ENCODE peak calls at places on chromosome 12, in four cellular contexts. U is HepG2, C is A549, S is K562. X is an unnamed sample.

GRCh38 chr12:12881495-12881894 is 9.9 kb upstream of the GPRC5A start:
- DNase-seq in S (no peak), C (peak; percentile 90), U (peak; percentile 39), X (no peak)

GRCh38 chr12:30953257-30953656 is 26.7 kb downstream of the TSPAN11 start:
- DNase-seq in U (no peak), S (no peak), C (no peak), X (no peak)

GRCh38 chr12:12450043-12450451 is 93.2 kb downstream of the BORCS5 start:
- DNase-seq in C (no peak), S (no peak), U (peak; percentile 54), X (no peak)

GRCh38 chr12:14771651-14772137 is 31.6 kb downstream of the WBP11 start:
- DNase-seq in U (no peak), C (peak; percentile 27), S (no peak), X (peak; percentile 41)

GRCh38 chr12:15336772-15337553 is 14.7 kb downstream of the PTPRO start:
- DNase-seq in U (no peak), C (peak; percentile 30), S (no peak), X (no peak)

GRCh38 chr12:131831021-131831571 is 2.9 kb downstream of the MMP17 start:
- DNase-seq in C (peak; percentile 63), S (no peak), U (no peak), X (no peak)

GRCh38 chr12:92927055-92927435 is 2.0 kb downstream of the EEA1 start:
- DNase-seq in C (peak; percentile 59), U (peak; percentile 29), S (no peak), X (peak; percentile 44)

GRCh38 chr12:84561362-84561761 is 351.2 kb downstream of the SLC6A15 start:
- DNase-seq in S (no peak), C (no peak), U (no peak), X (no peak)

GRCh38 chr12:4987076-4987775 is 56.5 kb upstream of the KCNA5 start:
- DNase-seq in S (no peak), U (no peak), C (no peak), X (no peak)

GRCh38 chr12:4908694-4909396 is 860 bp upstream of the KCNA1 start:
- DNase-seq in S (no peak), C (no peak), U (no peak), X (no peak)

GRCh38 chr12:50509009-50509663 is 4.4 kb downstream of the DIP2B start:
- DNase-seq in C (no peak), U (peak; percentile 61), S (no peak), X (no peak)

GRCh38 chr12:14264316-14264715 is 101.2 kb upstream of the ATF7IP start:
- DNase-seq in S (no peak), C (no peak), U (no peak), X (no peak)

GRCh38 chr12:124379938-124380754 is 85.3 kb downstream of the RFLNA start:
- DNase-seq in U (no peak), C (peak; percentile 85), S (no peak), X (no peak)

GRCh38 chr12:75842119-75842518 is 189.5 kb downstream of the PHLDA1 start:
- DNase-seq in S (no peak), U (no peak), C (no peak), X (no peak)

GRCh38 chr12:116222358-116222757 is 55.1 kb downstream of the MED13L start:
- DNase-seq in U (peak; percentile 55), C (peak; percentile 77), S (peak; percentile 64), X (no peak)

GRCh38 chr12:64983771-64984170 is 137.3 kb downstream of the WIF1 start:
- DNase-seq in U (no peak), C (no peak), S (no peak), X (no peak)

GRCh38 chr12:91383106-91383505 is 200.5 kb upstream of the DCN start:
- DNase-seq in C (no peak), S (no peak), U (no peak), X (no peak)

GRCh38 chr12:18320036-18320617 is 58.8 kb downstream of the PIK3C2G start:
- DNase-seq in U (peak; percentile 74), S (peak; percentile 0), C (peak; percentile 73), X (no peak)

GRCh38 chr12:95548539-95549391 is 2.5 kb downstream of the USP44 start:
- DNase-seq in U (no peak), S (peak; percentile 58), C (peak; percentile 55), X (no peak)

GRCh38 chr12:117034691-117035090 is 64.5 kb downstream of the TESC start:
- DNase-seq in S (no peak), C (no peak), U (no peak), X (no peak)

GRCh38 chr12:47190271-47190750 is 110.6 kb upstream of the AMIGO2 start:
- DNase-seq in U (no peak), C (peak; percentile 67), S (no peak), X (no peak)

GRCh38 chr12:131116437-131117117 is 162.9 kb downstream of the ADGRD1 start:
- DNase-seq in U (no peak), C (peak; percentile 36), S (no peak), X (no peak)

GRCh38 chr12:89162704-89163261 is 189.5 kb downstream of the DUSP6 start:
- DNase-seq in C (peak; percentile 91), S (peak; percentile 30), U (no peak), X (peak; percentile 23)

GRCh38 chr12:116832353-116832752 is 48.9 kb downstream of the HRK start:
- DNase-seq in U (no peak), C (no peak), S (no peak), X (no peak)

GRCh38 chr12:30783946-30784345 is 29.2 kb upstream of the CAPRIN2 start:
- DNase-seq in U (no peak), S (no peak), C (no peak), X (no peak)

GRCh38 chr12:121789233-121789781 is 4.2 kb downstream of the RHOF start:
- DNase-seq in S (no peak), U (no peak), C (no peak), X (no peak)

GRCh38 chr12:125187148-125187733 is 122.0 kb downstream of the AACS start:
- DNase-seq in U (no peak), C (no peak), S (no peak), X (no peak)

GRCh38 chr12:24561882-24562760 is 386.8 kb downstream of the BCAT1 start:
- DNase-seq in U (no peak), C (peak; percentile 15), S (no peak), X (no peak)

GRCh38 chr12:1529862-1530591 is 64.4 kb downstream of the FBXL14 start:
- DNase-seq in C (no peak), S (peak; percentile 40), U (no peak), X (no peak)

GRCh38 chr12:22543246-22544037 is 900 bp downstream of the C2CD5 start:
- DNase-seq in U (peak; percentile 27), S (peak; percentile 68), C (peak; percentile 50), X (peak; percentile 48)

GRCh38 chr12:77577756-77578155 is 252.9 kb upstream of the NAV3 start:
- DNase-seq in U (no peak), C (no peak), S (no peak), X (no peak)

GRCh38 chr12:125015680-125016310 is 22.4 kb downstream of the BRI3BP start:
- DNase-seq in U (no peak), C (no peak), S (no peak), X (no peak)

GRCh38 chr12:31118831-31119530 is 45.3 kb downstream of the DDX11 start:
- DNase-seq in C (peak; percentile 74), S (peak; percentile 64), U (no peak), X (no peak)

GRCh38 chr12:96034631-96035282 is 630 bp downstream of the LTA4H start:
- DNase-seq in U (peak; percentile 22), S (peak; percentile 23), C (no peak), X (no peak)

GRCh38 chr12:389138-390096 is at the start of gene KDM5A:
- DNase-seq in S (peak; percentile 89), C (peak; percentile 97), U (peak; percentile 86), X (peak; percentile 73)
- TF ChIP-seq POLR2AphosphoS2 in S (no peak), C (no peak), U (no peak), X (peak; percentile 82)

GRCh38 chr12:7152818-7153217 is 22.6 kb downstream of the CLSTN3 start:
- DNase-seq in U (no peak), C (no peak), S (no peak), X (no peak)
- TF ChIP-seq POLR2AphosphoS2 in U (no peak), C (no peak), S (no peak), X (no peak)

DNA sequence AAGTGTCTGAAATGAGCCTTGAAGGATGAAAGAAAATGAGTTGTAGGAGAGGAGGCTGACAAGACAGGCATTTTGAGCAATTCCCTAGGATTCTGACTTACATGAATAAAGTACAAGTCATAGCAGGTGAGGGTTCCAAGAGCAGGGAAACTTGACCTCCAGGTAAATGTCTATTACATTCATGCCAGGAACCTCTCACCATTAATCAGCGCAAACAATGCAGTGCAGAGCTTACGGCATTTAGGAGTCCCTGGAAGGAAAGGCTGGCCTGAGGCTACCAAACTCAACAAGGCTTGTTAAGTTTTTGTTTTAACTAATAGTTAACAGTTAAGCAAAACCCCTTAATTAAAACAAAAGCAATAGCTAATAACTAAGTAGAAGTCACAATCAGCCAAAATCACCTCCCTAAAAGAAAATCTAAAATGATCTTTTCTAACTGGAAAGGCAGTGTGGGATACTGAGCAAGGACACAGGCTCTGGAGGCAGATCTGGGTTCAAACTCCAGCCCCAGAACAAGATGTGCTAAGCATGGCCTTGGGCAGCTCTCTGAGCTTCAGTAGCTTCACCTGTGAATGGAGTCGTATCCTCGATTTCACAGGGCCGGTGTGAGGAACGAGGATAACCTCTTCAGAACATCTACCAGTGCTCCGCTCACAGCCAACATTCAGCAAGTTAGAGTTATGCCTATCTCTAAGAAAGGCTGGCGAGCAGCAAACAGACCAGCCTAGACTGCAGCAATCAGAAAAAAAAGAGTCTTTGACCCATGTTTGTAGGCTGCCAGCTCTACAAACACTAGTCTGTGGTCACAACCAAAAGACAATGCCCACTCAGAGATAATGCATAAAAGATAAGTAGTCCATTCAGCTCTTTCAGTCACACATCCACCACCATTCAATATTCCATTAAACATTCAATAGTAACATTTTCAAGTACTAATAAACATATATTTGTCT is 16.9 kb downstream of the PPTC7 start:
- DNase-seq in S (no peak), U (peak; percentile 78), C (no peak), X (no peak)
- TF ChIP-seq POLR2AphosphoS2 in S (no peak), U (no peak), C (no peak), X (no peak)

GRCh38 chr12:119841433-119842210 is 35.5 kb downstream of the CIT start:
- DNase-seq in C (peak; percentile 6), U (no peak), S (no peak), X (no peak)
- TF ChIP-seq POLR2AphosphoS2 in C (no peak), U (no peak), S (no peak), X (no peak)

GRCh38 chr12:70796989-70797388 is 123.5 kb downstream of the PTPRR start:
- DNase-seq in U (no peak), S (no peak), C (no peak), X (no peak)
- TF ChIP-seq POLR2AphosphoS2 in U (no peak), S (no peak), C (no peak), X (no peak)

DNA sequence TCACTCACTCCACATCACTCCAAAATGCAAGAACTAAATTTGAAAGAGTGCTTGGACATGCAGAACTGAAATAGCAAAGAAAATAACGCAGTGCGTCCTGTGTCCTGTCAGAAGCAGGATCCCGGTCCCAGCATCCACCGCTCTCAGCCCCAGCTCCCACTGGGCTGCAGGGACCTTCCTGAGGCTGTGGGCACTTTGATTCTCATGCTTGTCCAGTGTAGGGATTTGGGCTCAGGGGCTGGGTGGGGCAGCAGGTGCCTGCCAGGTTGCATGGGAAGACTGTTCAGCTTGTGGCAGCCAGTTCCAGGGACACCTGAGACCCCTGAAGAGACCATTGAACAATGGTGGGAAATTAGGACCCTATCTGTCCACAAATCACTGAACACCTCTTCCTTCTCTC is 140.0 kb upstream of the FKBP4 start:
- DNase-seq in C (no peak), S (no peak), U (no peak), X (no peak)
- TF ChIP-seq POLR2AphosphoS2 in C (no peak), S (no peak), U (no peak), X (no peak)

X was measured in GM12878.